ENCODE peak calls at places on chromosomes 7 and 10, in eight cellular contexts. K is GM23248, R is MM.1S, Z is HCT116, H is SK-N-SH, M is PC-3, T is GM23338, P is hepatocyte. G is an unnamed sample. For H3K9me2 and H3K79me2, the result is how much of the 10 kb centered on the place peaks cover.

GRCh38 chr7:64614812-64615211 is 51.1 kb upstream of the ZNF107 start:
- DNase-seq in T (no peak), R (no peak), Z (no peak), M (peak), P (no peak), H (no peak), K (no peak), G (no peak)

GRCh38 chr10:43236176-43236850 is 30.6 kb downstream of the RASGEF1A start:
- DNase-seq in R (no peak), T (no peak), H (no peak), K (no peak), M (no peak), Z (no peak), P (no peak), G (no peak)

GRCh38 chr10:84175436-84175835 is 1.8 kb downstream of the GPR15LG start:
- DNase-seq in Z (no peak), H (no peak), M (no peak), K (no peak), R (no peak), T (no peak), P (no peak), G (no peak)

GRCh38 chr7:80934286-80934685 is 15.4 kb upstream of the SEMA3C start:
- DNase-seq in P (no peak), K (peak), R (no peak), M (peak), H (no peak), Z (no peak), T (no peak), G (no peak)

GRCh38 chr10:63738410-63738809 is 217.2 kb downstream of the REEP3 start:
- DNase-seq in T (no peak), H (no peak), K (peak), M (peak), P (peak), R (no peak), Z (peak), G (no peak)

GRCh38 chr10:72074413-72075183 is 13.8 kb downstream of the SPOCK2 start:
- DNase-seq in Z (no peak), H (no peak), P (no peak), R (no peak), M (no peak), K (no peak), T (no peak), G (no peak)

GRCh38 chr7:147171013-147171391 is 1054.4 kb downstream of the CNTNAP2 start:
- DNase-seq in K (no peak), M (no peak), H (no peak), Z (no peak), P (no peak), T (no peak), R (no peak), G (no peak)

GRCh38 chr10:18658301-18658991 is 785 bp upstream of the ARL5B start:
- DNase-seq in T (no peak), Z (no peak), K (peak), H (no peak), M (no peak), P (peak), R (peak), G (peak)

GRCh38 chr7:152025077-152025936 is at the start of gene GALNT11:
- DNase-seq in K (peak), M (peak), P (peak), H (peak), R (peak), Z (peak), T (peak), G (no peak)

GRCh38 chr7:131109011-131109756 is 218.5 kb upstream of the MKLN1 start:
- DNase-seq in R (peak), T (no peak), P (no peak), M (peak), K (peak), H (no peak), Z (no peak), G (no peak)

GRCh38 chr7:123974326-123974908 is 49.4 kb downstream of the SPAM1 start:
- DNase-seq in H (no peak), Z (no peak), R (peak), K (no peak), M (no peak), T (no peak), P (no peak), G (no peak)

GRCh38 chr7:127831312-127832212 is 179.6 kb downstream of the SND1 start:
- DNase-seq in K (no peak), Z (no peak), R (no peak), P (no peak), M (no peak), T (no peak), H (peak), G (no peak)

GRCh38 chr7:148954766-148955165 is 70.7 kb upstream of the EZH2 start:
- DNase-seq in T (no peak), R (no peak), H (no peak), Z (no peak), P (no peak), M (no peak), K (no peak), G (no peak)

GRCh38 chr7:73869011-73869785 is 8.2 kb downstream of the TMEM270 start:
- DNase-seq in R (no peak), M (no peak), K (no peak), H (peak), Z (no peak), T (peak), P (no peak), G (no peak)

GRCh38 chr10:83603708-83604107 is 535.6 kb upstream of the GHITM start:
- DNase-seq in K (no peak), H (no peak), M (no peak), T (no peak), R (peak), Z (no peak), P (no peak), G (no peak)

GRCh38 chr7:72494807-72495206 is 82.7 kb upstream of the CALN1 start:
- DNase-seq in R (no peak), T (no peak), Z (no peak), K (no peak), M (no peak), H (no peak), P (no peak), G (no peak)

GRCh38 chr10:104035107-104035816 is 50.4 kb downstream of the COL17A1 start:
- DNase-seq in K (no peak), T (no peak), H (no peak), P (no peak), R (no peak), Z (no peak), M (no peak), G (no peak)

GRCh38 chr7:105196473-105196872 is 182.5 kb downstream of the KMT2E start:
- DNase-seq in K (peak), R (no peak), T (no peak), Z (no peak), P (no peak), H (no peak), M (no peak), G (no peak)

GRCh38 chr7:81925530-81925929 is 155.7 kb upstream of the HGF start:
- DNase-seq in M (peak), P (no peak), T (no peak), R (no peak), Z (no peak), K (no peak), H (no peak), G (no peak)

GRCh38 chr10:6068006-6068405 is 5.8 kb upstream of the IL2RA start:
- DNase-seq in Z (no peak), R (no peak), M (no peak), K (no peak), T (no peak), P (no peak), H (no peak), G (no peak)

GRCh38 chr10:89346264-89346971 is 18.6 kb downstream of the IFIT3 start:
- DNase-seq in P (no peak), K (peak), R (no peak), M (peak), Z (no peak), T (peak), H (no peak), G (no peak)

GRCh38 chr7:129351320-129351719 is 82.9 kb upstream of the STRIP2 start:
- DNase-seq in M (no peak), K (peak), P (no peak), H (no peak), R (peak), T (no peak), Z (no peak), G (no peak)

GRCh38 chr10:7583626-7584025 is 83.1 kb downstream of the ITIH5 start:
- DNase-seq in M (no peak), Z (no peak), K (no peak), R (no peak), H (no peak), P (no peak), T (no peak), G (no peak)

GRCh38 chr7:99693427-99694200 is 13.8 kb upstream of the CYP3A5 start:
- DNase-seq in M (no peak), T (peak), K (no peak), R (no peak), H (no peak), Z (no peak), P (peak), G (no peak)

GRCh38 chr7:44415047-44415446 is 75.4 kb downstream of the NUDCD3 start:
- DNase-seq in M (peak), T (no peak), H (no peak), P (no peak), R (no peak), K (peak), Z (no peak), G (no peak)

GRCh38 chr7:44415510-44415909 is 74.9 kb downstream of the NUDCD3 start:
- DNase-seq in M (peak), R (no peak), H (no peak), Z (no peak), P (no peak), K (no peak), T (no peak), G (no peak)

GRCh38 chr7:44411306-44411705 is 79.2 kb downstream of the NUDCD3 start:
- DNase-seq in P (no peak), H (no peak), K (peak), R (no peak), T (no peak), Z (no peak), M (no peak), G (no peak)

DNA sequence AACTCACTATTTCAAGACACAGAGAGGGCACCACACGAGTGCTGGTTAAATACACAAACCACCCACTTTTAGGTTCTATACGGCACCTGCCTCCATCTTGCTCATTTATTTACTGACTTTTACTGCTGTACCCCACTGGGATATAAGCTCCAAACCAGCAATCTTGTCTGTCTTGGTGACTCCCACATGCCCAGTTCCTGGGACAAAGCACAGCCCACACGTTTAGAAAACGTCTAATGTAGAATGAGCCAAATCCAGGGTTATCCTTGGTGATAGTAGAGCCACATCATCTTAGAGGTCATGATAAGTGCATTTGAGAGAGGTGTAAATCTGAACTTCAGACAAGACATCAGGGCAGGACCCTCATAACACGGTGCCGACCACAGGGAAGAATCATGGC is 73.5 kb downstream of the NUDCD3 start:
- DNase-seq in H (no peak), T (no peak), R (no peak), M (no peak), Z (no peak), K (no peak), P (no peak), G (no peak)
- H3K9me2 ChIP-seq in H (under half), T (under half), R (under half), M (under half), Z (under half), K (under half), P (under half), G (under half)

GRCh38 chr7:43648725-43649406 is 66.0 kb downstream of the STK17A start:
- DNase-seq in M (peak), R (peak), K (peak), H (no peak), T (no peak), Z (no peak), P (no peak), G (peak)

GRCh38 chr7:43645699-43646226 is 62.9 kb downstream of the STK17A start:
- DNase-seq in K (no peak), H (no peak), M (no peak), R (no peak), Z (no peak), T (no peak), P (no peak), G (peak)

GRCh38 chr7:43647314-43647691 is 64.4 kb downstream of the STK17A start:
- DNase-seq in Z (no peak), T (peak), P (no peak), K (peak), M (no peak), R (no peak), H (no peak), G (no peak)

GRCh38 chr7:43647772-43648643 is 65.1 kb downstream of the STK17A start:
- DNase-seq in Z (peak), P (peak), T (peak), M (peak), K (peak), R (peak), H (peak), G (peak)

DNA sequence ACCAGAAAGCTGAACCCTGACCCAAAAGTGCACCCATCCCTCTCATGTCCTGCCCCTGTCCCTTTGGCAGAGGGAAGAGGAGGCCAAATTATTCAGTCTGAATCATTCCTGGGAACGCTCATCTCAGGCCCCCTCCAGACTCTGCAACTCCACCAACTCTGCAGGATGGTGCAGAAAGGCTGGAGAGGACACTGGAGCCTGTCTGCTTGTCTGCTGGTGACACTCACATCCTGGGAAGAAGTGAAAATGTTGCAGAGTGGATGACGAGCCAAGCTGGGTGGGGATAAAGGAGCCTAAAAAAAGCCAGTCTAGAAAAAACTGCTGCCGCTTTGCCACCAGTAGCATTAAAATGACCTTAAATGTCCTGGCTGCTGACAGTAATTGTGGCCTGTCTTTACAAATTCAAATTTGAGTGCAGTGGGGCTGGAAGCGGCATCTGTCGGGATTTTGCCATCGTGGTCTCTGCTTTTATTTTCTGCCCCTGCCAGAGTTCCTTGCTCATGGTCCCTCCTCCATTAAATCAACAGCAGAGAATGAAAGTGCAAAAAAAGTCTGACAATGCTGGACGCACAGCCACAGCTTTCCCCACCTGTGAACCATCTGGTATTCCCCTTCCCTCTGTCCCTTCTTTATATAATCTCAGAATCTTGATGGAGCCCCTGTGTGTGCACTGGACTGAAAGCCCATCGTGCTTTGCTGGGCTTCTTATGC is 63.9 kb downstream of the STK17A start:
- DNase-seq in H (peak), R (peak), M (peak), Z (no peak), K (peak), P (no peak), T (peak), G (peak)
- TF ChIP-seq EZH2phosphoT487 in H (no peak), R (no peak), M (no peak), Z (no peak), K (no peak), P (no peak), T (no peak), G (no peak)

DNA sequence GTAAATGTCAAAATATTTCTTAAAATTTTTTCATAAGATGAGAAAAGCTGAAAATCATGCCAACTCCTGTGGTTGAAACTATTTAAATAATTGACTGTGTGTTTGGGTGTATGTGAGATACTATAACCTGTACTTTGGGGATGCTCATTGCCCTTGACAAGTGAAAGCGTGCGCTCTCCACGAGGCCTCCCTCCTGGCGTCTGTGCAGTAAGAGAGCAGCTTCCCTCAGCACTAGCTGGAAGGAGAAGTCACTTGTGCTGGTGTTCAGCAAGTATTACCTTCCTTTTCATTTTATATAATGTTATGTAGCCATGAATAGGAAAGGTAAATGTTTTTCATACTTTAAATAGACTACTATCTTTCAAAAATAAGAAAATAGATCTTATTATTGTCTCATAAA is 118.9 kb downstream of the ZEB1 start:
- DNase-seq in P (no peak), K (no peak), H (no peak), M (no peak), R (no peak), T (no peak), Z (no peak), G (no peak)
- H3K79me2 ChIP-seq in P (under half), K (half or more), H (under half), M (under half), R (under half), T (under half), Z (under half), G (under half)

GRCh38 chr7:22980422-22980821 is 33.5 kb downstream of the HYCC1 start:
- DNase-seq in M (peak), Z (no peak), K (peak), H (no peak), P (no peak), T (no peak), R (no peak), G (no peak)
- H3K9me2 ChIP-seq in M (under half), Z (under half), K (under half), H (under half), P (under half), T (under half), R (under half), G (under half)

DNA sequence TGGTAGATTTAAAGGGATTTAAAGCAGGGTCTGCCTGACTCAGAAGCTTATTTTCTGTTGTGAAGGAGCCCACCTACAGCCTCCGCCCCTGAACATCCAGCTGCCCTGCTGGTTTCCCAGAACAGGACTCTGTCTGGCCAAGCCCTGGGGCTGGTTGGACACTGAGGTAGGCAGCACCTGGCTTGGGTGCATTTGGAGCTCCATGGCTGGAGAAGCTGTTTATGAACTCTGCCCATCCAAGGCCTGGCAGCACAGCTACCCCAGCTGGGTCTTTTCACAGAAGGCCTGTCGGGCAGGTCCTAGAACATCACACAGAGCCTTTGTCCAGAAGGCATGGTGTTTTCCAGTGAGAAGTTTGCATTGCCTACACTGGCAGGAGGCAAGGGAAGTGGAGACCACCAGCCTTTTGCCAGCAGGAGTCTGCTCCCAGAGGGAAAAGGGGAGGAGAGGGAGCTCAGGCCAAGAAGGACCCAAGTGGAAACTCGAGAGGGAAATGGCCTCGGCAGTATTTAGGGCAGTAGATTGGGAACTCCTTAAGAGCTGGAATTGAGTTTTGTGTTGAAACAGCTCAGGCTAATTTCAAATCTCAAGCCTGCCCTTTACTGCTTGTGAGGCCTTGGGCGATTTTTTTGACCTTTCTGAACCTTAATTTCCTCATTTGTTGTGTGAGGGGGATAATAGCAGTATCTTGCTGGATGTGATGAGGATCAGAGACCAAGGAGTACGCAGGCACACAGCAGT is 12.4 kb upstream of the PDCD4 start:
- DNase-seq in M (no peak), H (no peak), K (peak), P (no peak), Z (no peak), T (no peak), R (no peak), G (no peak)
- TF ChIP-seq EZH2phosphoT487 in M (no peak), H (no peak), K (no peak), P (no peak), Z (no peak), T (no peak), R (no peak), G (no peak)

DNA sequence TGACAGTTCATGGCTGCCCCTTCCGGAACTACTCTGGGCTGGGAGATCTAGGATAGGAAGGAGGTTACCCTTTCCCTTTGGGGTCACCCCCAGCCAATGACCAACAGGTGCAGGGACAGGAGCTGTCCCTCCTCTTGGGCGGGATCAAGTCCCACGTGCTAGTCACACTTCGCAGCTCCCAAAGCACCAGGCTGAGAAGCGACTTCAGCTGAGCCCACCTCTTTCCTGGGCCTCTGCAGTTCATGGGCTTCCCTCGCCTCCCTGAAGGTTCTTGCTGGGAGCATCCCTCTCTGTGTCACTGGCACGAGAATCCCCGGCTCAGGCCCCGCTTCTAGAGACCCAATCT is 115.5 kb downstream of the FAM53B start:
- DNase-seq in H (no peak), R (no peak), P (no peak), T (no peak), Z (no peak), K (no peak), M (no peak), G (no peak)
- H3K79me2 ChIP-seq in H (under half), R (under half), P (under half), T (under half), Z (under half), K (under half), M (under half), G (under half)

G was measured in OCI-LY7.